ENCODE peak calls at places on chromosome 21, in five cellular contexts. X, Y, H, U and P are unnamed samples.

GRCh38 chr21:38806153-38806941 is 618 bp downstream of the ETS2 start:
- DNase-seq in U (peak), X (no peak), H (no peak), Y (peak), P (no peak)

GRCh38 chr21:31255846-31256395 is 88.1 kb downstream of the TIAM1 start:
- DNase-seq in H (no peak), Y (no peak), U (no peak), X (no peak), P (no peak)

GRCh38 chr21:45557611-45558043 is 15.4 kb upstream of the SLC19A1 start:
- DNase-seq in H (no peak), U (no peak), Y (no peak), X (no peak), P (no peak)

GRCh38 chr21:38917045-38917774 is 111.5 kb downstream of the ETS2 start:
- DNase-seq in H (no peak), Y (no peak), X (no peak), U (no peak), P (no peak)

GRCh38 chr21:18467715-18468114 is 64.1 kb upstream of the TMPRSS15 start:
- DNase-seq in Y (no peak), H (no peak), U (no peak), X (no peak), P (no peak)

GRCh38 chr21:45011911-45012660 is 62.3 kb upstream of the ADARB1 start:
- DNase-seq in X (no peak), U (no peak), Y (peak), H (peak), P (peak)

GRCh38 chr21:35375115-35375514 is 326.0 kb upstream of the RUNX1 start:
- DNase-seq in U (no peak), Y (no peak), X (no peak), H (peak), P (no peak)

GRCh38 chr21:34031835-34032370 is 41.5 kb upstream of the MRPS6 start:
- DNase-seq in Y (no peak), H (no peak), U (peak), X (no peak), P (no peak)

GRCh38 chr21:34836103-34836932 is 167.5 kb downstream of the CLIC6 start:
- DNase-seq in Y (no peak), U (no peak), X (no peak), H (peak), P (peak)

GRCh38 chr21:44294391-44295162 is 5.3 kb upstream of the PFKL start:
- DNase-seq in Y (no peak), H (peak), X (no peak), U (no peak), P (no peak)

GRCh38 chr21:35943752-35944151 is 116.6 kb downstream of the SETD4 start:
- DNase-seq in H (no peak), X (no peak), U (no peak), Y (no peak), P (no peak)

GRCh38 chr21:45986316-45987051 is 4.9 kb downstream of the COL6A1 start:
- DNase-seq in Y (no peak), U (no peak), H (no peak), X (no peak), P (no peak)

GRCh38 chr21:17921579-17922530 is 102.7 kb upstream of the C21orf91 start:
- DNase-seq in Y (no peak), U (no peak), X (no peak), H (peak), P (no peak)

GRCh38 chr21:38228115-38228514 is 28.7 kb upstream of the KCNJ15 start:
- DNase-seq in H (no peak), U (no peak), X (no peak), Y (peak), P (no peak)

GRCh38 chr21:45855248-45855801 is 126.2 kb upstream of the COL6A1 start:
- DNase-seq in U (no peak), X (no peak), Y (no peak), H (no peak), P (no peak)

GRCh38 chr21:37461494-37461893 is 94.9 kb downstream of the DYRK1A start:
- DNase-seq in U (no peak), Y (no peak), X (peak), H (peak), P (no peak)

GRCh38 chr21:33162436-33162921 is 67.3 kb upstream of the IFNAR2 start:
- DNase-seq in H (no peak), Y (no peak), U (no peak), X (no peak), P (no peak)

GRCh38 chr21:34072145-34073031 is 990 bp upstream of the MRPS6 start:
- DNase-seq in U (no peak), H (no peak), X (no peak), Y (no peak), P (no peak)

GRCh38 chr21:45454924-45455315 is 50.0 kb downstream of the COL18A1 start:
- DNase-seq in Y (no peak), H (no peak), X (no peak), U (no peak), P (no peak)

GRCh38 chr21:45074048-45074817 is at the start of gene ADARB1:
- DNase-seq in Y (peak), X (no peak), U (peak), H (peak), P (peak)

GRCh38 chr21:15437873-15438272 is 291.9 kb upstream of the USP25 start:
- DNase-seq in H (no peak), U (no peak), X (peak), Y (no peak), P (no peak)
- TF ChIP-seq USF2 in H (no peak), U (no peak), X (no peak), Y (no peak), P (no peak)

DNA sequence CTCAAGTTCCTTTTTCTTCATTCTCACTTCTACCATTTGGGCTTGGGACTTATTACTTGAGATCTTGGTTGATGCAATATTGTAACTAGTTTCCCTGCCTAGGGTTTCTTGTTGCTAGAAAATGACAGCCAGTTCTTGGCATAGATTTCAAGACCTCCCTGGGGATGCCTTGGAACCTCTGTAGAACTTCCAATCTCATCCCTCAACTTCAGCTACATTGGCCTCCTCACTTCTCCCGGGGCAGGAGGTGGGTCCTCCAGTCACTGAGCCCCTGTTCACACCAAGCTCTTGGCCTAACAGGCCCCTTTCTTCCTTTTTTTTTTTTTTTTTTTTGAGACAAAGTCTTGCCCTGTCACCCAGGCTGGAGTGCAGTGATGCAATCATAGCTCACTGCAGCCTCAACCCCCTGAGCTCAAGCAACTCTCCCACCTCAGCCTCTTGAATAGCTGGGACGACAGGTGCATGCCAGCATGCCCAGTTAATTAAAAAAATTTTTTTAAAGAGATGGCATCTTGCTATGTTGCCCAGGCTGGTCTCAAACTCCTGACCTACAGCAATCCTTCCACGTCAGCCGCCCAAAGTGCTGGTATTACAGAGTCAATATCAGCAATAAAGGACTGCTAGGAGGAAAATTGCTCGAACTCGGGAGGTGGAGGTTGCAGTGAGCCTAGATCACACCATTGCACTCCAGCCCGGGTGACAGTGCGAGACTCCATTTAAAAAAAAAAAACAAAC is 33.1 kb downstream of the MAP3K7CL start:
- DNase-seq in H (no peak), X (no peak), U (no peak), Y (no peak), P (no peak)
- H3K27ac ChIP-seq in H (peak), X (no peak), U (no peak), Y (no peak), P (no peak)

DNA sequence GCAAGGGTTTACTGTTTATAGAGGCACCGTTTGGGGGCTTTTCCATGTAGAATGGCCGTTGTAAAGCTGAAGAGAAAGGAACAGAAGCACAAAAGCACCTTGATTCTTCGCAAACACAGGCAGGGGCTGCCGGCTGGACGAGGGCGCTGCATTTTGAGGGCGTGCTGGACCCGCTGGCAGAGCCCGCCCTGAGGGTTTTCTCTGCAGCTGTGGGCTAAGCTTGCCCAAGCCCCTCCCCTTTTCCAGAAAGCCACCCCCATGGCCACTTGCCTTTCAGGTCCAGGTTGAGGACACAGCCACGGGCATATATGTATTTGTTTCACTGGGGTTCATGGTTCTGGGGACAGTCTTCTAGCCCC is 12.9 kb downstream of the TFF3 start:
- DNase-seq in Y (no peak), H (no peak), U (no peak), X (no peak), P (no peak)
- TF ChIP-seq CEBPB in Y (no peak), H (no peak), U (no peak), X (no peak), P (no peak)

DNA sequence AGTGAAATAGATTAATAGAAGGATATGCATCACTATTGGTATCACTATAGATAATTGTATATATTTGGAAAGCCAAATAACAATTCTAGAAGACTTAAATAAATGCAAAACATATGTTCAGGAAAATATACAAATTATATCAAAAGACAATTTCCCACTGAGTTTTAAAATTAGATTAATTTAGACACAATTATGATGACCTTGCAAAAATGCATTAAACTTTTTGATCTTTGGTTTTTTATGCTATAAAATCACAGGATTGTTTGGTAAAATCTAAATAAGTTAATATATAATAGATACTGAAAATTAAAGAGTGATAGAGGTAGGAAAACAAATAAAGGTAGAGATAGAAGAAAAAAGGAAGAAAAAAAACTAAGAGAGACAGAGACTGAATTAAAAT is 2027.7 kb downstream of the MRPL39 start:
- DNase-seq in U (no peak), H (no peak), X (no peak), Y (no peak), P (no peak)
- TF ChIP-seq USF2 in U (no peak), H (no peak), X (no peak), Y (no peak), P (no peak)

GRCh38 chr21:25956993-25957714 is 213.4 kb downstream of the APP start:
- DNase-seq in X (no peak), U (no peak), H (peak), Y (no peak), P (no peak)
- H3K27ac ChIP-seq in X (no peak), U (no peak), H (no peak), Y (no peak), P (peak)

GRCh38 chr21:42156690-42157605 is 62.0 kb upstream of the ABCG1 start:
- DNase-seq in U (no peak), Y (no peak), X (no peak), H (no peak), P (no peak)
- TF ChIP-seq CEBPB in U (no peak), Y (no peak), X (no peak), H (no peak), P (no peak)